ENCODE peak calls at places on chromosome 1, in seven cellular contexts. B is heart right ventricle; Z is prostate gland; Y is activated CD8-positive, alpha-beta T cell treated with anti-CD3 and anti-CD28 coated beads for 36 hours; P is WTC11; S is astrocyte of the spinal cord; I is GM12878. Q is an unnamed sample.

GRCh38 chr1:183516725-183517124 is 44.4 kb downstream of the SMG7 start:
- DNase-seq in B (no peak), Z (no peak), Y (no peak), P (no peak), S (no peak), I (no peak), Q (no peak)

GRCh38 chr1:109776206-109776835 is 12.6 kb upstream of the EPS8L3 start:
- DNase-seq in B (peak), Z (no peak), Y (no peak), P (peak), S (no peak), I (no peak), Q (no peak)

GRCh38 chr1:41608242-41608641 is 123.8 kb upstream of the EDN2 start:
- DNase-seq in B (no peak), Z (no peak), Y (no peak), P (no peak), S (peak), I (no peak), Q (no peak)

GRCh38 chr1:74767490-74767889 is 34.5 kb downstream of the TYW3 start:
- DNase-seq in B (no peak), Z (no peak), Y (peak), P (peak), S (no peak), I (no peak), Q (peak)

GRCh38 chr1:232413674-232414073 is 216.3 kb downstream of the SIPA1L2 start:
- DNase-seq in B (no peak), Z (no peak), Y (no peak), P (no peak), S (no peak), I (no peak), Q (no peak)

GRCh38 chr1:195745170-195746009 is 862.9 kb downstream of the KCNT2 start:
- DNase-seq in B (no peak), Z (no peak), Y (no peak), P (no peak), S (no peak), I (no peak), Q (no peak)

GRCh38 chr1:15452216-15452615 is 4.3 kb upstream of the CELA2A start:
- DNase-seq in B (no peak), Z (no peak), Y (no peak), P (no peak), S (no peak), I (no peak), Q (no peak)

GRCh38 chr1:147771216-147772125 is 11.1 kb upstream of the GJA5 start:
- DNase-seq in B (peak), Z (no peak), Y (no peak), P (no peak), S (no peak), I (no peak), Q (peak)

GRCh38 chr1:31238986-31239613 is 587 bp downstream of the NKAIN1 start:
- DNase-seq in B (no peak), Z (no peak), Y (peak), P (peak), S (peak), I (no peak), Q (peak)

GRCh38 chr1:114719424-114719787 is 2.8 kb upstream of the NRAS start:
- DNase-seq in B (no peak), Z (no peak), Y (no peak), P (no peak), S (peak), I (no peak), Q (no peak)

GRCh38 chr1:32200226-32201010 is at the start of gene CCDC28B:
- DNase-seq in B (peak), Z (peak), Y (peak), P (peak), S (peak), I (peak), Q (peak)

GRCh38 chr1:94118471-94118870 is 2.5 kb downstream of the ABCA4 start:
- DNase-seq in B (no peak), Z (no peak), Y (no peak), P (no peak), S (no peak), I (no peak), Q (no peak)

GRCh38 chr1:26094677-26095383 is 16.8 kb upstream of the PDIK1L start:
- DNase-seq in B (peak), Z (no peak), Y (no peak), P (peak), S (peak), I (no peak), Q (peak)
- TF ChIP-seq CTCF in B (peak), Z (no peak), Y (no peak), P (no peak), S (peak), I (no peak), Q (no peak)

DNA sequence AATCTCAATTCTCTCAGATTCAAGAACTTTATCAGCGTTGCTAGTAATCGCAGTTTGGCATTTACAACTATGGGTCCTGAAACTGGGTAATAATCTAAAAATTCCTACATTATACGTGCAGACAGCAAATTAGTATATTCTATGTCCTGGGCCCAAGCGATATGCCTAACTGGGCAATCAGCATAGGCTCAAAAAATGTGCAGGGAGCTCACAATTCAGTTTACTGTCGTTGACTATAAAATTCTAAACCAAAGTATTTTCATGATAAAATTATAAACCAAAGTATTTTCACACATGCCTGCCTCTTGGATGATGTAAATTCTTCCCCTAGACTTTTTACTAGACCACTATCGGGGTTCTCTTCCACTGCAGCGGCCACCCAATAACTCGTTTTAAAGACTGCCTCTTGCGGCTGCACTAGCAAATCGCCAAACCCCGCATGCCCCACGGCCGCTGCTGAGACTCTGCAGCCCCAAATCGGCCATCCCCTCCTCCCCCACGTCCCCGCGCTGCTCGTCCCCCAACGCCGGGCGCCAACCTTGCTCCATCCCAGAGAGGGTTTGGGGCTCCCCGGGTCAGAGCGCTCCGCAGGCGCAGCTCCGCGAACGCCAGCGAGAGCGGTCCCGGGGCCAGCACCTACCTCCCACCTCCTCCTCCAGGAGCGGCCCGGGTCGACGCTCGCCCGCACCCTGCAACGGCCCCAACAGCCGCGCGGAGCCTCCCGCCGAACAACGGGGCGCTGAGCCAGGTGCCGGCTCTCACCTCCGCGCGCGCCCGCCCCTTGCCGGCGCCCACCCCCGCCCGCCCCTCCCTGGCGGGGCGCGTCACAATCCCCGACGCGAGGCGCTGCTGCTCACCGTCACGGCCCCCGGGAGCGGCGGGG is 506 bp downstream of the SSX2IP start:
- DNase-seq in B (peak), Z (peak), Y (peak), P (peak), S (peak), I (no peak), Q (peak)
- TF ChIP-seq CTCF in B (peak), Z (no peak), Y (no peak), P (no peak), S (peak), I (peak), Q (no peak)

DNA sequence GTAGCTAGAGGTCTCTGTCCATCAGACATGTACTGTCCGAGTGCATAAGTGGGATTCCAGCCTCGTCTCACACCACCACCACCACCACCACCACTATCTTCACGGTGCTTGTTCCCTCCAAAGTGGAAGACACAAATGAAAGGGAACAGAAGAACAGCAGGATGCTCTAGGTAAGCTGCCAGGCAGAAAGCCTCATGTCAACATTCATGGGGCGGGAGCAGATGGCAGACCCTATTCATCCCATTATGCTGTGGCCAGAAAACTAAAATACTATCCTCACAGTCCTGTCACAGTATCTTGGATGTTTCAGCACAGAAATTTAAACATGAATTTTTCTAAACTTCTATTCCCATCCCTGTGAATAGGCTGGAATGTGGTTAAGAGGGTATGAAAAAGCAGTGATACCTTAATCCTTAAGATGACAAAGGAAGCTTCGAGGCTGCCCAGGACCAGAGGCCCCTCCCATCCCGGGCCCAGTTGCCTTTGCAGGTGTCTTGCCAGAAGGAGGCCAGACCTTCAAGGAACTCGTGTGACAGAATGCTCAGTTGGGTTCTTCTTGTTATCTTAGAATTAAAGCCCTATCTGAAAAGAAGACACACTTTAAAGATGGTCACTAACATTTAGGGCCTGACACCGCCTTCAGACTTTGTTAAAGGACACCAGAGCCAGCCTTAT is 24.7 kb downstream of the APCS start:
- DNase-seq in B (no peak), Z (no peak), Y (no peak), P (no peak), S (no peak), I (no peak), Q (no peak)
- TF ChIP-seq CTCF in B (no peak), Z (no peak), Y (no peak), P (no peak), S (no peak), I (no peak), Q (no peak)

GRCh38 chr1:153238536-153238935 is 21.0 kb upstream of the LORICRIN start:
- DNase-seq in B (no peak), Z (no peak), Y (no peak), P (no peak), S (no peak), I (no peak), Q (no peak)
- TF ChIP-seq CTCF in B (no peak), Z (no peak), Y (no peak), P (no peak), S (no peak), I (peak), Q (no peak)